ENCODE peak calls at places on chromosome 1, in four cellular contexts. N is stimulated activated CD4-positive, alpha-beta T cell treated with anti-CD3 and anti-CD28 coated beads, Interleukin-1b, Interleukin-23, amount 100 ng/mL, for 24 hours; L is lung; F is AG10803. Y is an unnamed sample.

GRCh38 chr1:67732750-67733151 is 47.8 kb downstream of the GADD45A start:
- DNase-seq in N (no peak), L (no peak), F (peak), Y (no peak)

GRCh38 chr1:17725084-17725718 is 29.9 kb upstream of the ACTL8 start:
- DNase-seq in N (no peak), L (no peak), F (no peak), Y (no peak)

GRCh38 chr1:231983266-231984193 is 356.9 kb downstream of the DISC1 start:
- DNase-seq in N (no peak), L (no peak), F (no peak), Y (no peak)

GRCh38 chr1:56424744-56425493 is 154.4 kb downstream of the PLPP3 start:
- DNase-seq in N (no peak), L (peak), F (peak), Y (no peak)

GRCh38 chr1:160904783-160905616 is 20.0 kb upstream of the ITLN1 start:
- DNase-seq in N (no peak), L (peak), F (no peak), Y (no peak)

GRCh38 chr1:56688522-56689026 is 43.5 kb downstream of the PRKAA2 start:
- DNase-seq in N (no peak), L (no peak), F (peak), Y (no peak)

GRCh38 chr1:241269116-241269515 is 87.9 kb downstream of the RGS7 start:
- DNase-seq in N (no peak), L (no peak), F (no peak), Y (no peak)

GRCh38 chr1:2528966-2529750 is 905 bp downstream of the HES5 start:
- DNase-seq in N (no peak), L (no peak), F (no peak), Y (peak)

GRCh38 chr1:11736746-11737639 is 1.1 kb downstream of the AGTRAP start:
- DNase-seq in N (no peak), L (peak), F (peak), Y (peak)

GRCh38 chr1:178283409-178283808 is 189.5 kb downstream of the RASAL2 start:
- DNase-seq in N (no peak), L (no peak), F (peak), Y (no peak)

GRCh38 chr1:185074307-185074706 is 28.9 kb downstream of the RNF2 start:
- DNase-seq in N (no peak), L (no peak), F (peak), Y (no peak)

GRCh38 chr1:152436593-152437338 is 22.7 kb upstream of the CRNN start:
- DNase-seq in N (no peak), L (no peak), F (peak), Y (no peak)

GRCh38 chr1:167582064-167582463 is 28.5 kb upstream of the CREG1 start:
- DNase-seq in N (no peak), L (no peak), F (no peak), Y (no peak)

GRCh38 chr1:32703479-32704291 is 1.1 kb upstream of the SYNC start:
- DNase-seq in N (no peak), L (no peak), F (peak), Y (no peak)

GRCh38 chr1:109980324-109981127 is 4.0 kb upstream of the AHCYL1 start:
- DNase-seq in N (no peak), L (no peak), F (no peak), Y (peak)

GRCh38 chr1:37919277-37919676 is 27.6 kb downstream of the INPP5B start:
- DNase-seq in N (no peak), L (no peak), F (peak), Y (no peak)

GRCh38 chr1:89068291-89068690 is 3.3 kb upstream of the GBP1 start:
- DNase-seq in N (no peak), L (no peak), F (peak), Y (no peak)

GRCh38 chr1:84780000-84780716 is 89.9 kb upstream of the SSX2IP start:
- DNase-seq in N (no peak), L (no peak), F (peak), Y (no peak)

GRCh38 chr1:12433323-12434053 is 184.5 kb downstream of the DHRS3 start:
- DNase-seq in N (no peak), L (no peak), F (peak), Y (no peak)

GRCh38 chr1:43284065-43284464 is 1.3 kb downstream of the C1orf210 start:
- DNase-seq in N (no peak), L (no peak), F (no peak), Y (peak)

GRCh38 chr1:38652217-38652616 is 207.4 kb downstream of the RRAGC start:
- DNase-seq in N (no peak), L (no peak), F (no peak), Y (no peak)

GRCh38 chr1:63758805-63759204 is 15.0 kb upstream of the ROR1 start:
- DNase-seq in N (no peak), L (no peak), F (no peak), Y (peak)

GRCh38 chr1:119364640-119365039 is 3.9 kb upstream of the HAO2 start:
- DNase-seq in N (no peak), L (no peak), F (peak), Y (no peak)

Y was measured in left colon.